ENCODE peak calls at places on chromosomes 3 and 15, in nine cellular contexts. S, K, R, W, A, P, Q, V and G are unnamed samples. For H3K27me3, the result is how much of the 10 kb centered on the place peaks cover.

GRCh38 chr15:76994001-76994400 is 925 bp upstream of the PSTPIP1 start:
- DNase-seq in S (no peak), K (no peak), R (no peak), W (no peak), A (peak), P (no peak), Q (no peak), V (no peak), G (no peak)

GRCh38 chr15:58077427-58077826 is 11.9 kb upstream of the ALDH1A2 start:
- DNase-seq in S (no peak), K (no peak), R (no peak), W (no peak), A (no peak), P (peak), Q (no peak), V (no peak), G (no peak)

GRCh38 chr3:55267206-55267930 is 219.7 kb downstream of the WNT5A start:
- DNase-seq in S (no peak), K (peak), R (no peak), W (no peak), A (no peak), P (no peak), Q (no peak), V (no peak), G (no peak)

GRCh38 chr3:12817341-12817705 is 20.8 kb downstream of the CAND2 start:
- DNase-seq in S (no peak), K (no peak), R (no peak), W (peak), A (no peak), P (peak), Q (no peak), V (no peak), G (no peak)

GRCh38 chr3:149409351-149409750 is 31.9 kb upstream of the TM4SF1 start:
- DNase-seq in S (no peak), K (no peak), R (no peak), W (no peak), A (no peak), P (no peak), Q (no peak), V (no peak), G (no peak)

GRCh38 chr15:82036461-82036860 is 9.4 kb downstream of the MEX3B start:
- DNase-seq in S (no peak), K (no peak), R (no peak), W (no peak), A (no peak), P (no peak), Q (no peak), V (no peak), G (no peak)

GRCh38 chr15:81941479-81941878 is 104.3 kb downstream of the MEX3B start:
- DNase-seq in S (no peak), K (no peak), R (no peak), W (no peak), A (no peak), P (no peak), Q (no peak), V (no peak), G (no peak)

GRCh38 chr3:155753038-155753647 is 8.3 kb upstream of the PLCH1 start:
- DNase-seq in S (no peak), K (no peak), R (no peak), W (no peak), A (no peak), P (no peak), Q (no peak), V (no peak), G (no peak)

GRCh38 chr3:72582211-72582878 is 265.9 kb downstream of the SHQ1 start:
- DNase-seq in S (no peak), K (no peak), R (no peak), W (no peak), A (no peak), P (peak), Q (no peak), V (no peak), G (no peak)

GRCh38 chr3:10192953-10193691 is 28.4 kb downstream of the IRAK2 start:
- DNase-seq in S (no peak), K (peak), R (no peak), W (no peak), A (no peak), P (peak), Q (peak), V (no peak), G (peak)

GRCh38 chr3:65347166-65347565 is 659.4 kb upstream of the ADAMTS9 start:
- DNase-seq in S (no peak), K (no peak), R (no peak), W (no peak), A (no peak), P (no peak), Q (no peak), V (no peak), G (no peak)

GRCh38 chr3:130671545-130671944 is 75.1 kb downstream of the PIK3R4 start:
- DNase-seq in S (no peak), K (no peak), R (no peak), W (no peak), A (no peak), P (no peak), Q (peak), V (no peak), G (no peak)

DNA sequence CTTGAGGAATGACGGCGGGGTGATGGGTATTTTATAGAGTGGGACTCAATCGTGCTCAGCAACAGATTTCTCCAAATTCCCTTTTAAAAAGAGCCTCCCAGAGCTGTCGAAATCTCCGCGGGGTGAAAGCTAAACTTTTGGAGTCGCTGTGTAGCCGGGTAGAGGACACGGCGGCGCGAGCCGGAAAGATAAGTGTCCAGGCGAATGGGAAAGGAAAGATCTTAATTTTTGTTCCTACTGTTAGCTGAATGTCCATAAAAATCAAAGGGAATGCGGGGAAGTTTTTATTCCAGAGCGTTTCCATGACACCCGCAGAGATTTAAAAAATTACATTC is 9.1 kb downstream of the EOMES start:
- DNase-seq in S (no peak), K (peak), R (no peak), W (no peak), A (no peak), P (no peak), Q (no peak), V (no peak), G (no peak)
- H3K27me3 ChIP-seq in S (under half), K (under half), R (half or more), W (under half), A (half or more), P (under half), Q (under half), V (under half), G (half or more)

DNA sequence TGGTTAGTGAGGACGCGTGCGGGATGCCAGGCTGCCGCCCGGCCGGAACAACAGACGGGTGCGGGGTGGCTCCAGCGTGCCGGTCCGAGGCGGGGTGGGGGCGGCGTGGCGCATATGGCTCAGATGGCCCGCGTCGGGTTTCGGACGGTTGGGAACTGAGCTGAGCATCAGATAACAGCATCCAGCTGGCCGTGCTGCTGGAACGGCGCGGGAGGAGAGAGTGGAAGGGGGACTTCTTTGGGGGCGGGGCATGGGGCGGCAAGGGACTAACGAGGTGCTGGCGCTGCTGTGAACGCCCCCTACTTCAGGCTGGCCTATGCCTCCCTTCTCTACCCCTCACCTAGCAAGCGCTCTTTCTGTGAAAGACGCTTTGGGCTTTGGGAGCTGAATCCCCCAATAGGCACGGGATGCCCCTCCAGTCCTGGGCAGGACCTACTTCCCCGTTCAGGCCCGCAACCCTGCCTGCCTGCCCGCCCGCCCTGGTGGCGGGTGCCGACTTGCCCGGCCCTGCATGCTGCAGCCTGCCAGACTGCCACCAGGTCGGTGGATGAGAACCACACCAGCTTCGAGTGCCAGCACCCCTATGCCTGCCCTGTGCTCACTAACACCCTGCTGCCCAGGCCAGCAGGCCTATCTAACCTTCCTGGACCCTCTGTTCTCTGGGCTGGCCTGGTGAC is 541 bp downstream of the INKA1 start:
- DNase-seq in S (no peak), K (peak), R (no peak), W (no peak), A (no peak), P (peak), Q (no peak), V (peak), G (no peak)
- H3K27ac ChIP-seq in S (peak), K (no peak), R (peak), W (peak), A (peak), P (no peak), Q (no peak), V (no peak), G (no peak)

DNA sequence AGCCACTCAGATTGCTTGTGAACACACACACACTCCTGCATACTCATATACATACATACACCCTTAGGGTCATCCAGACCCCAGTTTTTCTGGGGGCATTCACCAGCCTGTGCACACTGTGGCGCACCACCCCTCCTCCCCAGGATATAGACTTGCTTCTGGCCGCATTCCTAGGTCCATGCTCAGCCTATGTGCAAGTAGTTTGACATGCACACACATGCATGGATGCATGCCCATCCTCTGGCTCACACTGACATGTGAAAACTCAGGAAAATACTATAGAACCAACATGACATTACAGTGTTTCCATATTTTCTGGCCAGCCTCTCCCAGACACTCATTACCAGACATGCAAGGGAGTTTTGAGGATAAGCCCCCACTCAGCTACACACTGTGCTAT is 79.3 kb upstream of the POLG start:
- DNase-seq in S (no peak), K (no peak), R (no peak), W (no peak), A (no peak), P (no peak), Q (no peak), V (no peak), G (no peak)
- H3K27me3 ChIP-seq in S (under half), K (under half), R (under half), W (under half), A (half or more), P (under half), Q (half or more), V (under half), G (half or more)

GRCh38 chr3:50202353-50203112 is 2.5 kb upstream of the SLC38A3 start:
- DNase-seq in S (no peak), K (no peak), R (no peak), W (no peak), A (no peak), P (no peak), Q (no peak), V (no peak), G (no peak)
- H3K27ac ChIP-seq in S (no peak), K (no peak), R (no peak), W (no peak), A (no peak), P (peak), Q (no peak), V (no peak), G (no peak)

GRCh38 chr3:46360904-46361303 is 7.0 kb downstream of the CCR2 start:
- DNase-seq in S (no peak), K (no peak), R (no peak), W (no peak), A (no peak), P (no peak), Q (no peak), V (no peak), G (no peak)
- H3K27me3 ChIP-seq in S (under half), K (under half), R (under half), W (under half), A (under half), P (under half), Q (under half), V (under half), G (under half)

GRCh38 chr15:78088773-78089080 is 3.6 kb upstream of the SH2D7 start:
- DNase-seq in S (no peak), K (no peak), R (no peak), W (no peak), A (no peak), P (peak), Q (no peak), V (no peak), G (no peak)
- H3K27ac ChIP-seq in S (no peak), K (no peak), R (no peak), W (no peak), A (no peak), P (no peak), Q (no peak), V (no peak), G (no peak)

DNA sequence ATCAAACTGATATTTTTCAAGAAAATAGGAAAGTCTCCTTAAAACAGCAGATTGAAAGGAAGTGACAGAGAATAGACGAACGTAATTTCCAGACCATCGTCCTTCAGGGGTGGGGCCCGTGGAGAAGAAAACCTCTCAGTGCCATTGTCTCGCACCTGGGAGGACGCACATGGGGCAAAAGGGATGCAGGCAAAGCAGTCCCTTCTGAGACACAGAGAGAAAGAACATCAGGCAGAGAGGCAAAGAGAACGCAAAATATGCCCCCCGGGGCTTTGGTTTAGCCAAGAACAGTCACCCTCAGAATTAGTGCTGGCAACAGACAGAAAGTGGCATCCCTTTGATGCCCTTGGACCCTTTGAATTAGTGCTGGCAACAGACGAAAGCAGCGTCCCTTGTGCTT is 37.0 kb downstream of the MUC20 start:
- DNase-seq in S (no peak), K (no peak), R (no peak), W (no peak), A (peak), P (no peak), Q (no peak), V (no peak), G (no peak)
- H3K27me3 ChIP-seq in S (under half), K (under half), R (under half), W (under half), A (under half), P (under half), Q (under half), V (under half), G (under half)

GRCh38 chr3:117699058-117699457 is 989.5 kb downstream of the TUSC7 start:
- DNase-seq in S (no peak), K (no peak), R (no peak), W (no peak), A (no peak), P (no peak), Q (no peak), V (no peak), G (no peak)
- H3K27ac ChIP-seq in S (no peak), K (no peak), R (no peak), W (no peak), A (no peak), P (no peak), Q (no peak), V (no peak), G (no peak)